ENCODE peak calls at places on chromosomes 16 and 17, in seven cellular contexts. Y is EL; J is naive thymus-derived CD8-positive, alpha-beta T cell; I is MCF 10A; V is posterior vena cava; Q is nucleus accumbens; M is activated CD4-positive, alpha-beta T cell treated with anti-CD3 and anti-CD28 coated beads, Interleukin-2, amount 10 ng/mL, durations not matched to agents 7 days and 5 days. L is an unnamed sample.

GRCh38 chr16:67907397-67907796 is 14.3 kb downstream of the PSKH1 start:
- DNase-seq in V (no peak), Y (no peak), J (no peak), Q (no peak), M (no peak), I (no peak), L (no peak)

GRCh38 chr16:70574595-70575271 is 51.1 kb downstream of the SF3B3 start:
- DNase-seq in J (no peak), Q (no peak), M (no peak), V (peak; percentile 5), I (no peak), Y (no peak), L (no peak)

GRCh38 chr17:43183921-43184320 is 12.9 kb downstream of the NBR1 start:
- DNase-seq in J (no peak), M (no peak), I (no peak), Q (no peak), Y (no peak), V (no peak), L (no peak)

GRCh38 chr16:69542974-69543373 is 22.8 kb upstream of the NFAT5 start:
- DNase-seq in Q (no peak), M (no peak), V (no peak), J (no peak), Y (no peak), I (peak; percentile 52), L (no peak)

GRCh38 chr16:52570495-52571091 is 23.6 kb upstream of the TOX3 start:
- DNase-seq in Y (no peak), V (no peak), M (no peak), I (no peak), J (no peak), Q (no peak), L (no peak)

GRCh38 chr16:27529962-27530361 is 19.8 kb downstream of the GTF3C1 start:
- DNase-seq in I (peak; percentile 24), Q (no peak), M (no peak), J (no peak), V (no peak), Y (peak; percentile 87), L (no peak)

GRCh38 chr17:59627770-59628171 is 8.1 kb downstream of the CLTC start:
- DNase-seq in Q (no peak), J (no peak), Y (no peak), V (no peak), I (no peak), M (no peak), L (no peak)

GRCh38 chr17:37322826-37323561 is 52.8 kb upstream of the C17orf78 start:
- DNase-seq in M (no peak), V (no peak), Y (no peak), Q (no peak), I (no peak), J (no peak), L (no peak)

GRCh38 chr17:57898487-57899311 is 48.9 kb upstream of the MRPS23 start:
- DNase-seq in Q (peak; percentile 39), Y (peak; percentile 79), V (peak; percentile 88), M (no peak), I (no peak), J (no peak), L (no peak)

GRCh38 chr17:55763856-55764255 is 13.0 kb downstream of the PCTP start:
- DNase-seq in J (no peak), M (no peak), Y (peak; percentile 4), Q (no peak), V (no peak), I (peak; percentile 53), L (no peak)

GRCh38 chr16:25838724-25839186 is 147.0 kb downstream of the HS3ST4 start:
- DNase-seq in Q (peak; percentile 3), J (peak; percentile 5), I (peak; percentile 33), M (peak; percentile 43), V (no peak), Y (peak; percentile 33), L (peak; percentile 20)

GRCh38 chr16:83717814-83718213 is 90.0 kb upstream of the HSBP1 start:
- DNase-seq in M (no peak), V (no peak), Q (no peak), J (no peak), Y (peak; percentile 96), I (no peak), L (no peak)

GRCh38 chr17:30809867-30810266 is 14.6 kb downstream of the CRLF3 start:
- DNase-seq in J (no peak), I (no peak), V (no peak), Y (no peak), M (no peak), Q (no peak), L (no peak)

GRCh38 chr17:64920026-64920418 is 744 bp upstream of the LRRC37A3 start:
- DNase-seq in J (no peak), V (no peak), I (no peak), Q (no peak), Y (peak; percentile 20), M (no peak), L (peak; percentile 41)

GRCh38 chr17:28645576-28645939 is 600 bp upstream of the BLTP2 start:
- DNase-seq in M (peak; percentile 10), I (no peak), Q (no peak), Y (no peak), J (no peak), V (no peak), L (peak; percentile 27)

GRCh38 chr17:55238931-55239297 is 25.8 kb upstream of the HLF start:
- DNase-seq in Y (no peak), J (no peak), I (no peak), V (no peak), M (no peak), Q (peak; percentile 31), L (peak; percentile 24)

GRCh38 chr16:30096862-30097563 is 1.0 kb upstream of the YPEL3 start:
- DNase-seq in M (peak; percentile 26), V (no peak), J (no peak), Y (no peak), Q (no peak), I (no peak), L (no peak)

GRCh38 chr17:57515662-57516211 is 229.4 kb downstream of the CCDC182 start:
- DNase-seq in Q (no peak), M (no peak), J (no peak), V (no peak), I (no peak), Y (no peak), L (no peak)

GRCh38 chr17:83202002-83203000 is 122.9 kb downstream of the METRNL start:
- DNase-seq in Y (no peak), I (no peak), J (no peak), Q (no peak), M (peak; percentile 5), V (peak; percentile 75), L (no peak)

GRCh38 chr17:83195330-83196087 is 116.1 kb downstream of the METRNL start:
- DNase-seq in J (no peak), Q (no peak), Y (peak; percentile 48), M (peak; percentile 2), I (peak; percentile 82), V (peak; percentile 91), L (no peak)

GRCh38 chr16:1374418-1375297 is 22.9 kb downstream of the GNPTG start:
- DNase-seq in Y (no peak), J (no peak), I (no peak), Q (no peak), V (no peak), M (no peak), L (no peak)

GRCh38 chr16:59356709-59357108 is 622.6 kb upstream of the GOT2 start:
- DNase-seq in V (no peak), Q (no peak), Y (no peak), M (no peak), J (no peak), I (no peak), L (no peak)

GRCh38 chr16:88017006-88017405 is 65.8 kb downstream of the BANP start:
- DNase-seq in Y (no peak), M (no peak), Q (no peak), I (no peak), V (peak; percentile 80), J (no peak), L (no peak)